ENCODE peak calls at places on chromosomes 13 and 19, in four cellular contexts. I is T-helper 1 cell, U is esophagus squamous epithelium, K is amniotic stem cell. T is an unnamed sample.

GRCh38 chr13:98533912-98534311 is 43.0 kb downstream of the STK24 start:
- DNase-seq in I (no peak), U (no peak), K (no peak), T (no peak)

GRCh38 chr19:16062789-16063188 is 13.5 kb upstream of the TPM4 start:
- DNase-seq in K (no peak), I (peak; percentile 54), U (no peak), T (peak; percentile 56)

GRCh38 chr19:42879613-42880012 is at the start of gene PSG1:
- DNase-seq in U (no peak), I (no peak), K (no peak), T (no peak)

GRCh38 chr19:4059931-4060620 is 6.6 kb downstream of the ZBTB7A start:
- DNase-seq in U (no peak), I (peak; percentile 53), K (no peak), T (peak; percentile 31)

GRCh38 chr13:104691765-104692164 is 1625.5 kb upstream of the SLC10A2 start:
- DNase-seq in K (no peak), U (no peak), I (no peak), T (no peak)

GRCh38 chr19:46574533-46574932 is 26.6 kb upstream of the CALM3 start:
- DNase-seq in U (no peak), I (no peak), K (no peak), T (peak; percentile 12)

GRCh38 chr13:42153371-42153770 is 104.9 kb downstream of the DGKH start:
- DNase-seq in U (no peak), K (no peak), I (no peak), T (no peak)

GRCh38 chr13:82002693-82003092 is 1661.8 kb upstream of the SPRY2 start:
- DNase-seq in K (no peak), I (no peak), U (no peak), T (no peak)

GRCh38 chr19:1606138-1606651 is 933 bp upstream of the UQCR11 start:
- DNase-seq in I (no peak), K (no peak), U (no peak), T (no peak)